ENCODE peak calls at places on chromosome 5, in four cellular contexts. A is NCI-H1105; M is stimulated activated CD8-positive, alpha-beta memory T cell treated with anti-CD3 and anti-CD28 coated beads, Interleukin-15, amount 100 ng/mL, for 1 hour; T is naive thymus-derived CD8-positive, alpha-beta T cell. O is an unnamed sample.

GRCh38 chr5:38497946-38498345 is 58.5 kb downstream of the LIFR start:
- DNase-seq in T (no peak), M (no peak), A (no peak), O (peak; percentile 24)

GRCh38 chr5:111173476-111173875 is 50.7 kb upstream of the CAMK4 start:
- DNase-seq in A (no peak), M (no peak), T (no peak), O (no peak)

GRCh38 chr5:158117467-158118165 is 258.7 kb upstream of the CLINT1 start:
- DNase-seq in T (no peak), M (no peak), A (no peak), O (no peak)

GRCh38 chr5:72788851-72789505 is 27.5 kb upstream of the TNPO1 start:
- DNase-seq in M (no peak), T (no peak), A (no peak), O (peak; percentile 3)

GRCh38 chr5:79936644-79937216 is 54.3 kb downstream of the MTX3 start:
- DNase-seq in A (no peak), T (no peak), M (no peak), O (no peak)

GRCh38 chr5:75672616-75673015 is 44.6 kb downstream of the POC5 start:
- DNase-seq in T (no peak), M (no peak), A (no peak), O (no peak)

GRCh38 chr5:158797498-158797845 is 302.2 kb downstream of the EBF1 start:
- DNase-seq in A (no peak), T (no peak), M (no peak), O (no peak)

GRCh38 chr5:42397267-42397666 is 26.0 kb upstream of the GHR start:
- DNase-seq in M (no peak), A (no peak), T (no peak), O (no peak)

GRCh38 chr5:59390074-59390659 is 503.4 kb downstream of the PDE4D start:
- DNase-seq in M (no peak), T (no peak), A (no peak), O (peak; percentile 8)

GRCh38 chr5:132391870-132392269 is 22.4 kb downstream of the SLC22A5 start:
- DNase-seq in A (no peak), T (no peak), M (no peak), O (no peak)

GRCh38 chr5:66807743-66808142 is 211.6 kb downstream of the MAST4 start:
- DNase-seq in A (no peak), T (no peak), M (no peak), O (peak; percentile 75)

GRCh38 chr5:109901628-109901981 is 211.9 kb downstream of the MAN2A1 start:
- DNase-seq in A (no peak), M (no peak), T (no peak), O (no peak)

GRCh38 chr5:61245936-61246335 is 83.7 kb upstream of the SMIM15 start:
- DNase-seq in T (no peak), A (no peak), M (no peak), O (no peak)

GRCh38 chr5:159209438-159210305 is at the start of gene RNF145:
- DNase-seq in T (peak; percentile 94), M (peak; percentile 84), A (peak; percentile 40), O (peak; percentile 83)

GRCh38 chr5:67693956-67694564 is 497.5 kb upstream of the CD180 start:
- DNase-seq in A (no peak), M (no peak), T (no peak), O (peak; percentile 98)

GRCh38 chr5:3276891-3277290 is 318.7 kb upstream of the IRX1 start:
- DNase-seq in A (no peak), T (no peak), M (no peak), O (no peak)

GRCh38 chr5:14134086-14134485 is 9.1 kb upstream of the TRIO start:
- DNase-seq in T (no peak), M (no peak), A (no peak), O (no peak)

GRCh38 chr5:60223342-60223741 is 329.8 kb upstream of the PDE4D start:
- DNase-seq in A (no peak), M (no peak), T (no peak), O (peak; percentile 46)

GRCh38 chr5:5521478-5521877 is 99.0 kb downstream of the ICE1 start:
- DNase-seq in A (no peak), M (no peak), T (no peak), O (no peak)

GRCh38 chr5:73534001-73534547 is 31.4 kb downstream of the ANKRA2 start:
- DNase-seq in M (no peak), A (no peak), T (no peak), O (peak; percentile 69)

GRCh38 chr5:101424530-101425175 is 521.6 kb upstream of the ST8SIA4 start:
- DNase-seq in T (no peak), A (no peak), M (no peak), O (peak; percentile 74)

GRCh38 chr5:67215592-67216471 is 19.2 kb upstream of the CD180 start:
- DNase-seq in M (peak; percentile 26), A (no peak), T (peak; percentile 54), O (peak; percentile 45)

GRCh38 chr5:156879665-156880285 is 29.7 kb downstream of the PPP1R2B start:
- DNase-seq in A (peak; percentile 5), M (no peak), T (no peak), O (no peak)

GRCh38 chr5:171968512-171968911 is 37.9 kb downstream of the FBXW11 start:
- DNase-seq in M (no peak), A (no peak), T (no peak), O (no peak)

GRCh38 chr5:76269259-76269958 is 133.7 kb upstream of the IQGAP2 start:
- DNase-seq in A (no peak), M (no peak), T (no peak), O (peak; percentile 10)

GRCh38 chr5:77770293-77771005 is 5.7 kb downstream of the TBCA start:
- DNase-seq in M (no peak), A (no peak), T (no peak), O (no peak)

GRCh38 chr5:57172466-57172961 is 1.3 kb upstream of the GPBP1 start:
- DNase-seq in A (no peak), T (peak; percentile 20), M (no peak), O (peak; percentile 43)

GRCh38 chr5:122880749-122881148 is 35.3 kb downstream of the SNX24 start:
- DNase-seq in A (no peak), M (no peak), T (no peak), O (no peak)

GRCh38 chr5:130323804-130324454 is 419.7 kb downstream of the CHSY3 start:
- DNase-seq in A (no peak), T (no peak), M (no peak), O (peak; percentile 11)

GRCh38 chr5:28281381-28281780 is 1243.0 kb upstream of the CDH9 start:
- DNase-seq in T (no peak), M (no peak), A (no peak), O (peak; percentile 58)

GRCh38 chr5:153965102-153965645 is 73.5 kb downstream of the FAM114A2 start:
- DNase-seq in M (no peak), A (no peak), T (peak; percentile 7), O (peak; percentile 62)

GRCh38 chr5:160312139-160312959 is at the start of gene CCNJL:
- DNase-seq in A (peak; percentile 60), T (no peak), M (no peak), O (peak; percentile 53)

GRCh38 chr5:111439473-111440075 is 72.8 kb downstream of the STARD4 start:
- DNase-seq in M (no peak), A (no peak), T (no peak), O (peak; percentile 81)

GRCh38 chr5:33933723-33934544 is 2.3 kb upstream of the RXFP3 start:
- DNase-seq in A (no peak), M (no peak), T (no peak), O (peak; percentile 56)

O was measured in fibroblast of lung.